ENCODE peak calls at places on chromosome 7, in seven cellular contexts. M is choroid plexus epithelial cell, U is lower lobe of right lung, P is H7, X is small intestine, D is Right ventricle myocardium inferior, S is cardiac fibroblast. L is an unnamed sample.

GRCh38 chr7:52781250-52781649 is 254.2 kb upstream of the POM121L12 start:
- DNase-seq in M (no peak), U (no peak), P (no peak), X (no peak), D (no peak), S (no peak), L (no peak)

GRCh38 chr7:46253500-46253899 is 332.4 kb upstream of the IGFBP3 start:
- DNase-seq in M (no peak), U (no peak), P (no peak), X (no peak), D (no peak), S (no peak), L (no peak)

GRCh38 chr7:30649717-30650116 is 32.5 kb downstream of the CRHR2 start:
- DNase-seq in M (no peak), U (no peak), P (peak; percentile 32), X (no peak), D (no peak), S (no peak), L (no peak)

GRCh38 chr7:127950233-127950935 is 80.9 kb downstream of the LRRC4 start:
- DNase-seq in M (no peak), U (no peak), P (no peak), X (no peak), D (no peak), S (no peak), L (no peak)

GRCh38 chr7:143216151-143216550 is 5.7 kb upstream of the TAS2R40 start:
- DNase-seq in M (peak; percentile 46), U (no peak), P (no peak), X (no peak), D (no peak), S (peak; percentile 68), L (no peak)

GRCh38 chr7:139602143-139602722 is 78.7 kb downstream of the CLEC2L start:
- DNase-seq in M (peak; percentile 72), U (no peak), P (peak; percentile 66), X (peak; percentile 39), D (no peak), S (peak; percentile 54), L (no peak)

GRCh38 chr7:6162331-6162620 is 110.1 kb downstream of the CYTH3 start:
- DNase-seq in M (no peak), U (no peak), P (no peak), X (no peak), D (peak; percentile 85), S (no peak), L (no peak)

GRCh38 chr7:33905389-33906032 is at the start of gene BMPER:
- DNase-seq in M (no peak), U (peak; percentile 45), P (peak; percentile 85), X (peak; percentile 11), D (no peak), S (peak; percentile 15), L (no peak)

GRCh38 chr7:108299251-108300014 is 156.8 kb downstream of the NRCAM start:
- DNase-seq in M (peak; percentile 64), U (no peak), P (no peak), X (peak; percentile 75), D (no peak), S (peak; percentile 78), L (no peak)

GRCh38 chr7:156640949-156641485 is 443 bp downstream of the RNF32 start:
- DNase-seq in M (peak; percentile 32), U (peak; percentile 65), P (no peak), X (peak; percentile 53), D (no peak), S (peak; percentile 59), L (no peak)

GRCh38 chr7:464712-465461 is 54.8 kb downstream of the PDGFA start:
- DNase-seq in M (peak; percentile 82), U (no peak), P (peak; percentile 59), X (no peak), D (no peak), S (peak; percentile 65), L (peak; percentile 50)

GRCh38 chr7:100137851-100138760 is 10.6 kb upstream of the LAMTOR4 start:
- DNase-seq in M (no peak), U (no peak), P (no peak), X (peak; percentile 69), D (no peak), S (no peak), L (no peak)

GRCh38 chr7:133310232-133310852 is 57.5 kb downstream of the EXOC4 start:
- DNase-seq in M (peak; percentile 78), U (no peak), P (no peak), X (peak; percentile 5), D (no peak), S (peak; percentile 46), L (no peak)

GRCh38 chr7:95476904-95477594 is 8.7 kb upstream of the ASB4 start:
- DNase-seq in M (peak; percentile 89), U (peak; percentile 49), P (peak; percentile 38), X (peak; percentile 71), D (no peak), S (peak; percentile 87), L (peak; percentile 30)

GRCh38 chr7:94295805-94296204 is 98.9 kb upstream of the COL1A2 start:
- DNase-seq in M (peak; percentile 91), U (no peak), P (no peak), X (no peak), D (no peak), S (peak; percentile 92), L (peak; percentile 60)

GRCh38 chr7:93914581-93915066 is 6.9 kb upstream of the GNG11 start:
- DNase-seq in M (peak; percentile 76), U (no peak), P (no peak), X (no peak), D (no peak), S (peak; percentile 80), L (peak; percentile 23)

GRCh38 chr7:18520450-18521235 is 25.1 kb downstream of the HDAC9 start:
- DNase-seq in M (peak; percentile 72), U (no peak), P (no peak), X (no peak), D (no peak), S (peak; percentile 78), L (no peak)

GRCh38 chr7:7709263-7709662 is 9.1 kb downstream of the RPA3 start:
- DNase-seq in M (no peak), U (no peak), P (peak; percentile 19), X (peak; percentile 14), D (no peak), S (no peak), L (no peak)

GRCh38 chr7:104993217-104993857 is 20.7 kb upstream of the KMT2E start:
- DNase-seq in M (no peak), U (no peak), P (no peak), X (no peak), D (no peak), S (no peak), L (no peak)

GRCh38 chr7:137985253-137985896 is 16.5 kb downstream of the CREB3L2 start:
- DNase-seq in M (peak; percentile 91), U (no peak), P (no peak), X (no peak), D (no peak), S (no peak), L (no peak)

GRCh38 chr7:159065151-159065550 is 79.5 kb downstream of the VIPR2 start:
- DNase-seq in M (no peak), U (no peak), P (peak; percentile 57), X (no peak), D (peak; percentile 85), S (no peak), L (no peak)

GRCh38 chr7:40717242-40717641 is 582.4 kb downstream of the SUGCT start:
- DNase-seq in M (peak; percentile 88), U (peak; percentile 49), P (peak; percentile 13), X (peak; percentile 67), D (peak; percentile 77), S (peak; percentile 96), L (peak; percentile 60)

GRCh38 chr7:739455-739963 is 12.4 kb upstream of the PRKAR1B start:
- DNase-seq in M (no peak), U (peak; percentile 30), P (no peak), X (no peak), D (no peak), S (no peak), L (no peak)

GRCh38 chr7:134613623-134614347 is 32.9 kb upstream of the BPGM start:
- DNase-seq in M (peak; percentile 98), U (no peak), P (no peak), X (no peak), D (no peak), S (peak; percentile 100), L (peak; percentile 91)

GRCh38 chr7:138008588-138009349 is 6.9 kb upstream of the CREB3L2 start:
- DNase-seq in M (peak; percentile 85), U (no peak), P (peak; percentile 53), X (peak; percentile 71), D (no peak), S (peak; percentile 83), L (no peak)

GRCh38 chr7:130822642-130823041 is 88.6 kb upstream of the KLF14 start:
- DNase-seq in M (peak; percentile 19), U (no peak), P (no peak), X (no peak), D (no peak), S (no peak), L (no peak)

GRCh38 chr7:134619627-134620331 is 26.9 kb upstream of the BPGM start:
- DNase-seq in M (peak; percentile 92), U (no peak), P (no peak), X (no peak), D (no peak), S (peak; percentile 99), L (peak; percentile 70)

GRCh38 chr7:65946895-65947294 is 35.1 kb downstream of the GUSB start:
- DNase-seq in M (peak; percentile 76), U (no peak), P (no peak), X (peak; percentile 11), D (no peak), S (peak; percentile 87), L (no peak)

L was measured in AG04450.